ENCODE peak calls at places on chromosomes 7 and 10, in nine cellular contexts. T is sigmoid colon, U is neural progenitor cell, R is suprapubic skin, E is hepatocyte, P is cardiac muscle cell, S is thoracic aorta, F is IMR-90, D is OCI-LY7. K is an unnamed sample.

GRCh38 chr10:97570789-97571536 is 1.6 kb upstream of the ANKRD2 start:
- DNase-seq in T (no peak), U (no peak), R (no peak), E (no peak), P (no peak), S (no peak), F (no peak), D (no peak), K (peak; percentile 66)

GRCh38 chr7:103048833-103049232 is 25.8 kb downstream of the FBXL13 start:
- DNase-seq in T (no peak), U (peak; percentile 57), R (no peak), E (no peak), P (no peak), S (no peak), F (peak; percentile 20), D (peak; percentile 52), K (no peak)

GRCh38 chr10:117477241-117477947 is 65.2 kb upstream of the EMX2 start:
- DNase-seq in T (peak; percentile 84), U (no peak), R (peak; percentile 80), E (no peak), P (no peak), S (no peak), F (no peak), D (no peak), K (no peak)

GRCh38 chr7:30224511-30225031 is 59.8 kb upstream of the ZNRF2 start:
- DNase-seq in T (no peak), U (no peak), R (no peak), E (no peak), P (no peak), S (no peak), F (peak; percentile 30), D (no peak), K (no peak)

GRCh38 chr10:77664018-77664417 is 26.4 kb upstream of the KCNMA1 start:
- DNase-seq in T (no peak), U (no peak), R (no peak), E (no peak), P (no peak), S (no peak), F (no peak), D (no peak), K (no peak)

GRCh38 chr7:86454753-86455152 is 189.0 kb upstream of the GRM3 start:
- DNase-seq in T (no peak), U (no peak), R (no peak), E (no peak), P (no peak), S (no peak), F (no peak), D (peak; percentile 43), K (no peak)

GRCh38 chr10:56920586-56921250 is 559.7 kb upstream of the ZWINT start:
- DNase-seq in T (no peak), U (no peak), R (no peak), E (no peak), P (no peak), S (no peak), F (no peak), D (no peak), K (no peak)

GRCh38 chr10:87608756-87609155 is 50.9 kb upstream of the PAPSS2 start:
- DNase-seq in T (no peak), U (no peak), R (no peak), E (peak; percentile 37), P (no peak), S (no peak), F (no peak), D (no peak), K (no peak)

GRCh38 chr10:59944339-59944935 is 38.1 kb upstream of the CCDC6 start:
- DNase-seq in T (no peak), U (no peak), R (no peak), E (no peak), P (no peak), S (no peak), F (no peak), D (no peak), K (no peak)

DNA sequence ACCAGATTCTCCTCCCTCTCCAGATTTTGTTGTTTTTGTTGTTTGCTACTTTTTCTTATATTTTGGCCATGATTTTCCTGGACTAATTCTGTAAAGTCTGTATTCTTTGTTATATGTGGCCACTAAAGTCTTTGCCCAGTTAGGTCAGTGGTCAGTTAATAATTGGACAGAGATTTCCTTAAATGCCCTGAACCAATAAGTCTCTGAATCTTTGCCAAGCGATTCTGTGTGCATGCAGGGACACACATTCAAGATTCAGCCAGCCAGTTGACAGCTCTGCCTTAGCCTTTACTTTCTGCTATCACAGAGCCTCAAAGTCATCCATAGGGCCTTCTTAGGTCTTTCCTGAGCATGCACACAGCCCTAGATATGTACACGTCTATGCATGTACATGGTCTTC is 11.0 kb upstream of the COL17A1 start:
- DNase-seq in T (no peak), U (no peak), R (no peak), E (no peak), P (no peak), S (no peak), F (no peak), D (no peak), K (no peak)
- H3K27ac ChIP-seq in T (no peak overlapping the region), U (no peak overlapping the region), R (no peak overlapping the region), E (no peak overlapping the region), P (no peak overlapping the region), S (no peak overlapping the region), F (no peak overlapping the region), D (no peak overlapping the region), K (no peak overlapping the region)

GRCh38 chr10:63600540-63600939 is 79.3 kb downstream of the REEP3 start:
- DNase-seq in T (no peak), U (no peak), R (no peak), E (no peak), P (no peak), S (no peak), F (no peak), D (no peak), K (no peak)

GRCh38 chr10:63596924-63597323 is 75.7 kb downstream of the REEP3 start:
- DNase-seq in T (no peak), U (no peak), R (no peak), E (no peak), P (no peak), S (no peak), F (no peak), D (no peak), K (no peak)

GRCh38 chr10:63591600-63592379 is 70.6 kb downstream of the REEP3 start:
- DNase-seq in T (no peak), U (no peak), R (no peak), E (no peak), P (no peak), S (no peak), F (no peak), D (no peak), K (no peak)

GRCh38 chr10:63593576-63593975 is 72.4 kb downstream of the REEP3 start:
- DNase-seq in T (no peak), U (no peak), R (no peak), E (no peak), P (no peak), S (no peak), F (peak; percentile 22), D (no peak), K (no peak)

GRCh38 chr10:63595072-63595471 is 73.9 kb downstream of the REEP3 start:
- DNase-seq in T (no peak), U (no peak), R (no peak), E (no peak), P (peak; percentile 26), S (no peak), F (peak; percentile 21), D (no peak), K (no peak)
- TF ChIP-seq CTCF in T (no peak), U (no peak), R (no peak), E (no peak), P (no peak), S (peak; percentile 10), F (no peak), D (no peak), K (no peak)

DNA sequence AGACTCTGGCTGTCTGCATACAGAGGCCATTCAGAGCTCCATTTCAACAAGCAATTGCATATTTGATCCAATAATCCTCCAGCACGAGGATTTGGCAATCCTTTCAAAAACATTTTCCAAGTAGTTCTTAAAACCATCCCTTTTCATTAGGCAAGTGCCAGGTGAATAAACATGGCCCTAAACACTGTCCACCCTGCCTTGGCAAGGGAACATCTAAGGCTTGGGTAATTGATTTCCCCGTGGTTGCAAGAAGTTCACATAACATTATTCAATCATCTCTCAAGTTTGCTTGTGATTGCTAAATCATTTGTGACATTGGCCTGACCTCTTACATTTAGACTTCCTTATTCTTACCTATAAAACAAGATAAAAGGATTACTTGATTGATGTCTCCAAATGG is 175.2 kb downstream of the CTTNBP2 start:
- DNase-seq in T (no peak), U (no peak), R (no peak), E (no peak), P (no peak), S (no peak), F (no peak), D (no peak), K (no peak)
- H3K36me3 ChIP-seq in T (no peaks in the 10 kb centered on the region), U (no peaks in the 10 kb centered on the region), R (no peaks in the 10 kb centered on the region), E (no peaks in the 10 kb centered on the region), P (no peaks in the 10 kb centered on the region), S (no peaks in the 10 kb centered on the region), F (no peaks in the 10 kb centered on the region), D (no peaks in the 10 kb centered on the region), K (no peaks in the 10 kb centered on the region)

GRCh38 chr7:38002689-38003088 is 82.2 kb downstream of the EPDR1 start:
- DNase-seq in T (no peak), U (no peak), R (no peak), E (no peak), P (no peak), S (no peak), F (no peak), D (no peak), K (no peak)

GRCh38 chr7:38006559-38006958 is 86.1 kb downstream of the EPDR1 start:
- DNase-seq in T (no peak), U (no peak), R (no peak), E (no peak), P (no peak), S (no peak), F (no peak), D (no peak), K (no peak)

GRCh38 chr7:38007096-38007495 is 86.7 kb downstream of the EPDR1 start:
- DNase-seq in T (no peak), U (peak; percentile 8), R (no peak), E (no peak), P (no peak), S (no peak), F (no peak), D (no peak), K (no peak)
- H3K27ac ChIP-seq in T (no peak overlapping the region), U (no peak overlapping the region), R (no peak overlapping the region), E (no peak overlapping the region), P (no peak overlapping the region), S (no peak overlapping the region), F (no peak overlapping the region), D (no peak overlapping the region), K (no peak overlapping the region)

DNA sequence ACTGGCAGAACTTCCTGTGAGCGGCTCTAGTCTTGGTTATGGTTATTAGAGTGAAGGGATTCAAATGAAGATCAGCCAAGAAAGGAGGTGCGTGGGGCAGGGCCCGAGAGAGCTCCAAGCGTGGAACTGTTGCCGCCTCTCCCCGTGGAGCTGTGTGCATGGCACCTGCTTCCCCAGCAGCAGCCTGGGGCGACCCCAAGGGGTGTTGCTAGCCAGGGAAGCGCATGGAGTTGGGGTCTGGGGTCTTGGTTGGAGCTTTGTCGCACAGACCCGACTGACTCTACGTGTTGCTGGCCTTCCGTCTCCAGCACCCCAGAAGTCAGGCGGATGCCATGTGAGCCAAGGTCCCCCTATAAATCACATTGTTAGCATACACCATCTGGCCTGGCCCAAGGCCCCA is 61.0 kb downstream of the HTR5A start:
- DNase-seq in T (no peak), U (no peak), R (no peak), E (no peak), P (no peak), S (no peak), F (no peak), D (no peak), K (no peak)
- TF ChIP-seq CTCF in T (no peak), U (no peak), R (no peak), E (no peak), P (no peak), S (no peak), F (no peak), D (no peak), K (no peak)